ENCODE peak calls at places on chromosomes 7 and 10, in eight cellular contexts. J, G, P, W, H, F, B and V are unnamed samples. For H3K9me3, the result is how much of the 10 kb centered on the place peaks cover.

GRCh38 chr7:123538897-123539296 is 4.5 kb upstream of the IQUB start:
- DNase-seq in B (no peak), W (no peak), F (no peak), H (peak), G (no peak), P (no peak), J (no peak), V (no peak)

GRCh38 chr7:23469150-23469960 is 936 bp downstream of the IGF2BP3 start:
- DNase-seq in P (no peak), W (no peak), B (no peak), F (no peak), G (peak), H (no peak), J (peak), V (no peak)

GRCh38 chr7:139675127-139676110 is 102.4 kb downstream of the HIPK2 start:
- DNase-seq in P (no peak), F (no peak), G (peak), W (no peak), J (no peak), H (peak), B (no peak), V (no peak)

GRCh38 chr7:29106128-29106988 is 40.0 kb downstream of the CPVL start:
- DNase-seq in B (peak), P (no peak), J (peak), F (no peak), G (peak), W (no peak), H (peak), V (no peak)

GRCh38 chr7:92636018-92636560 is 45.9 kb upstream of the FAM133B start:
- DNase-seq in B (no peak), F (no peak), J (no peak), P (no peak), W (no peak), H (peak), G (no peak), V (no peak)

GRCh38 chr10:89438525-89438924 is 24.2 kb downstream of the IFIT5 start:
- DNase-seq in H (peak), P (no peak), F (no peak), J (no peak), B (no peak), W (no peak), G (no peak), V (no peak)

GRCh38 chr7:79096361-79096805 is 357.1 kb downstream of the MAGI2 start:
- DNase-seq in H (peak), G (no peak), P (no peak), F (no peak), B (no peak), W (no peak), J (no peak), V (no peak)

GRCh38 chr10:125091891-125092290 is 68.5 kb downstream of the CTBP2 start:
- DNase-seq in J (no peak), H (no peak), G (no peak), F (no peak), B (no peak), W (no peak), P (no peak), V (no peak)

GRCh38 chr10:133272301-133272963 is 4.2 kb downstream of the ADAM8 start:
- DNase-seq in B (no peak), J (no peak), W (no peak), H (no peak), G (no peak), P (no peak), F (no peak), V (no peak)

GRCh38 chr10:126736737-126737136 is 66.2 kb upstream of the C10orf90 start:
- DNase-seq in P (no peak), G (no peak), W (no peak), H (no peak), B (no peak), F (no peak), J (peak), V (no peak)

GRCh38 chr10:11685787-11686218 is 56.4 kb upstream of the ECHDC3 start:
- DNase-seq in F (no peak), J (peak), W (peak), P (peak), B (no peak), G (peak), H (peak), V (peak)

GRCh38 chr10:58137813-58138212 is 129.9 kb downstream of the IPMK start:
- DNase-seq in G (no peak), F (no peak), P (no peak), H (no peak), J (no peak), W (no peak), B (no peak), V (no peak)

GRCh38 chr10:51389415-51390342 is 309.7 kb downstream of the CSTF2T start:
- DNase-seq in P (no peak), W (peak), F (no peak), B (peak), J (peak), G (peak), H (peak), V (no peak)

GRCh38 chr7:123665896-123666295 is 10.2 kb downstream of the LMOD2 start:
- DNase-seq in B (no peak), W (no peak), P (no peak), J (no peak), G (peak), H (no peak), F (no peak), V (no peak)

DNA sequence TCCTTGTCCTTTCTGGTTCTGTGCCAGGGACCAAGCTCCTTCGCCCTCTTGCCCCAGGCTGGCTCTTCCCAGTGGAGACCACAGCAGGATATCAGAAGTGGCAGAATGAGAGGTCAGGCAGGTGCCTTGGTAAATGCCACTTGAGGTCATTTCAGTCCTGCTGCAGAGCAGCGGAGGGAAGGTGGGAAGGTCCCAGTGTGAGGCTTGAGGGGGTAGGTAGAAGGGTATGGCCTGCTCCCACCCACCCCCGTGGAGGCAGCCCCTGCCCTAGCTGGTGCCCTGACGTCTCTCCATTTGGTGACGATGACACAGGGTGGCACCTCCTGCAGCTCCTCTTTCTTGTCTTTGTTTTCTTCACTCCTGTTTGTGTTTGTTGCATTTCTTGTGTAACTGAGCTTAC is 538.8 kb downstream of the TCERG1L start:
- DNase-seq in B (no peak), P (peak), H (no peak), J (no peak), G (no peak), W (no peak), F (no peak), V (no peak)
- H3K27ac ChIP-seq in B (no peak), P (no peak), H (no peak), J (no peak), G (no peak), W (no peak), F (no peak), V (no peak)

DNA sequence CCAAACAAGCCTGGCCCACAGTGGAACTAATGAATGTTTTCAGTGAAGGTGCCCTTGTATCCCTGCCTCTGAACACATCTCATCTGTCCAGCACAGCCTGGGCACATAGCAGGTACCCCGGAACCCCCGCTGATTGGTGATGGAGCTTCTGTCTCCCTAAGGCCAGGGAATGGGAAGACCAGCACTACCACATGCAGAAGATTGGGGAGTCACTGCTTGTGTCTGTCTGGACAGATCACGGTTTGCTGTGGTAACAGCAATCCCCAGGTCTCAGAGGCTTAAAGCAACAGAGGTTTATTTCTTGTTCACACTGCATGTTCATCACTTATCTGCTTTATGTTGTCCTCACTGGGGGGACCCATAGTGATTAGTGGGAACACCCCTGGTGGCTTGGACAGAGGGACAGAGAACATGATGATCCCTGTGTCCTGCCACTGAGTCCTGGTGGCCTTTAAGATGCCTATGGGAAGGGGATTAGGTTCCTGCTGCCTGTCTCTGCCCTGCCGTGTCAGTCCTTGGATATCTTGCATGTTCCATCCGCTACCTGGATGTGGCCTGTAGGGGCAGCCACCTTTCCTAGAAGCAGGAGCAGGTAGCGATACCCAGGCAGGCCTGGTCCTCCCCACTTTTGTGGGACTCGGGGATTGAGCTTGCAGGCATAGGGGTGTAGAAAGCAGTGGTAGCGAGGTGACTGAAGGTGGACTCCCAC is 3.6 kb downstream of the TSPAN14 start:
- DNase-seq in H (no peak), G (peak), B (peak), P (no peak), F (no peak), W (no peak), J (no peak), V (no peak)
- TF ChIP-seq CTCF in H (no peak), G (peak), B (peak), P (no peak), F (no peak), W (no peak), J (no peak), V (no peak)

DNA sequence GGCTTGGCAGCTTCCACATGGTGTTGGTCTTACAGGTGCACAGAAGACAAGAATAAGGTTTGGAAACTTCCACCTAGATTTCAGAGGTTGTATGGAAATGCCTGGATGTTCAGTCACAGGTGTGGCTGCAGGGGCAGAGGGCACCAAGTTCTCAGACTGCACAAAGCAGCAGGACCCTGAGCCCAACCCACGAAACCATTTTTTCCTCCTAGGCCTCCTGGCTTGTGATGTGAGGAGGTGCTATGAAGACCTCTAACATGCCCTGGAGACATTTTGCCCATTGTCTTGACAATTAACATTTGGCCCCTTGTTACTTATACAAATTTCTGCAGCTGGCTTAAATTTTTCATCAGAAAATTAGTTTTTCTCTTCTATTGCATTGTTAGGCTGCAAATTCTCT is 107.7 kb upstream of the DIP2C start:
- DNase-seq in H (no peak), G (no peak), P (no peak), W (no peak), F (no peak), B (no peak), J (no peak), V (no peak)
- H3K9me3 ChIP-seq in H (under half), G (under half), P (under half), W (under half), F (under half), B (under half), J (under half), V (under half)

DNA sequence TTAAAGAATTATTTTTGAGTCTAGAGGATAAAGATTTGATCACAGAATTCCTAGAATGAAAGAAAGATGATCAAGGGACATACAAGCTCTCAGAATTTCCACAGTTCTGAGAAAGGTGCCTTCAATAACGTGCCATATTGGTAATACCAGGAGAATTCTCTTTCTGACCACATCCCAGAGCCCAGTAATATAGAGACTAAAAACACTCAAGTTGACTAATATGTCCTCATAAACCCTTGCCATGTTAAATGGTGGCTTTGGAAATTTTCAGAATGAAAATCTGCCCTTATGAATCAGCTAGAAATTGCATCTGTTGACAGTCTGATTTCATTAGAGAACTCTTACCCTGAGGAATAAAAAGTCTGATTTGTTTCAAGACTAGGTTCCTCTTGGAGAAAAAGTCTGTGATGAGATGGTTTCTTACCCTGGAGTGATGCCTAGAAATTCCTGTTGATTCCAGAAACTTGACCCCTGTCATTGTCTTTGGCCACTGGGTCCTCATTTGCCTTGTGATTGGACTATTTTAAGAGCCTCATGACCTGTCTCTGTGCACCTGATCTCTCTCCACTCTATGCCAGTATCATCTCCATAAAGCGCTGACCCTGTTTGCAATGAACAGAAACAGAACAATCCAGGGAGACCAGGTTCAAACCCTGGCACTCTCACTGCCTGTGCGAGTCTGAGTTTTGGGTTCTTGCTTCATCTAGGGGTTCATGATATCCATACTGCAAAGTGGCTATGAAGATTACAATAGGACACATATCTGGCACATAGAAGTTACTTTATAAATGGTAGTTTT is 3.3 kb downstream of the IL2RA start:
- DNase-seq in G (no peak), P (no peak), H (no peak), F (no peak), B (no peak), J (no peak), W (no peak), V (no peak)
- H3K27ac ChIP-seq in G (no peak), P (no peak), H (no peak), F (no peak), B (no peak), J (no peak), W (no peak), V (no peak)

GRCh38 chr7:76358053-76358477 is 726 bp downstream of the YWHAG start:
- DNase-seq in F (no peak), W (peak), P (peak), J (peak), H (peak), B (no peak), G (peak), V (peak)
- TF ChIP-seq CTCF in F (no peak), W (no peak), P (no peak), J (no peak), H (no peak), B (no peak), G (no peak), V (no peak)

GRCh38 chr7:55969391-55969790 is 5.0 kb downstream of the NIPSNAP2 start:
- DNase-seq in G (no peak), H (no peak), W (no peak), F (no peak), J (no peak), B (no peak), P (no peak), V (no peak)
- H3K9me3 ChIP-seq in G (under half), H (under half), W (under half), F (under half), J (under half), B (under half), P (under half), V (under half)

GRCh38 chr10:3852147-3852904 is 67.3 kb upstream of the KLF6 start:
- DNase-seq in J (peak), H (peak), G (peak), W (peak), P (peak), F (peak), B (no peak), V (peak)

GRCh38 chr10:3856593-3856992 is 71.6 kb upstream of the KLF6 start:
- DNase-seq in P (no peak), J (no peak), B (no peak), G (no peak), H (no peak), F (no peak), W (no peak), V (no peak)

GRCh38 chr10:3850999-3851937 is 66.3 kb upstream of the KLF6 start:
- DNase-seq in W (no peak), G (no peak), H (peak), P (no peak), F (peak), B (no peak), J (peak), V (no peak)

GRCh38 chr10:3853547-3853989 is 68.6 kb upstream of the KLF6 start:
- DNase-seq in H (no peak), W (no peak), P (no peak), F (no peak), B (no peak), G (peak), J (peak), V (peak)

DNA sequence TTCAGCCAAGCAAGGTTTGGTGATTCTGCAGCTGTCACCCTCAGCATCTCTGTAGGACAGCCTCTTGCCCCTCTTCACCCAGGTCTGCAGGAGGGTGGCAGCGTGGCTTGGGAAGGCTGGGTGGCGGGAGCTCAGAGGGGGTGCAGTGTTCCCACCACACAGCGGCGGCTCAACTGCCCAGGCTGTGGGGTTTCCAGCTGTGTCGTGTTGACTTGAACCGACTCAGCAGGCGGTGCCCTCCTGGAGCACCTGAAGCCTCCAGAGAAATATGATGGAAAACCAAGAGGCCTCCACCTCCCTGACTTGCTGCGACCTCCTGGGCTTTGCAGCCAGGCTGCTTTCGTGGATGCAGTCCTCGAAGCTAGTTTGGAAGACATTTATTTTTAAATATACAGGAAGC is 68.0 kb upstream of the KLF6 start:
- DNase-seq in B (no peak), J (no peak), P (no peak), G (peak), W (no peak), F (no peak), H (no peak), V (no peak)
- H3K27ac ChIP-seq in B (no peak), J (peak), P (peak), G (peak), W (peak), F (peak), H (peak), V (peak)

GRCh38 chr10:93702278-93703001 is at the start of gene FRA10AC1:
- DNase-seq in W (peak), H (peak), J (peak), P (peak), B (peak), G (peak), F (peak), V (peak)
- TF ChIP-seq CTCF in W (peak), H (peak), J (peak), P (peak), B (peak), G (peak), F (peak), V (peak)

DNA sequence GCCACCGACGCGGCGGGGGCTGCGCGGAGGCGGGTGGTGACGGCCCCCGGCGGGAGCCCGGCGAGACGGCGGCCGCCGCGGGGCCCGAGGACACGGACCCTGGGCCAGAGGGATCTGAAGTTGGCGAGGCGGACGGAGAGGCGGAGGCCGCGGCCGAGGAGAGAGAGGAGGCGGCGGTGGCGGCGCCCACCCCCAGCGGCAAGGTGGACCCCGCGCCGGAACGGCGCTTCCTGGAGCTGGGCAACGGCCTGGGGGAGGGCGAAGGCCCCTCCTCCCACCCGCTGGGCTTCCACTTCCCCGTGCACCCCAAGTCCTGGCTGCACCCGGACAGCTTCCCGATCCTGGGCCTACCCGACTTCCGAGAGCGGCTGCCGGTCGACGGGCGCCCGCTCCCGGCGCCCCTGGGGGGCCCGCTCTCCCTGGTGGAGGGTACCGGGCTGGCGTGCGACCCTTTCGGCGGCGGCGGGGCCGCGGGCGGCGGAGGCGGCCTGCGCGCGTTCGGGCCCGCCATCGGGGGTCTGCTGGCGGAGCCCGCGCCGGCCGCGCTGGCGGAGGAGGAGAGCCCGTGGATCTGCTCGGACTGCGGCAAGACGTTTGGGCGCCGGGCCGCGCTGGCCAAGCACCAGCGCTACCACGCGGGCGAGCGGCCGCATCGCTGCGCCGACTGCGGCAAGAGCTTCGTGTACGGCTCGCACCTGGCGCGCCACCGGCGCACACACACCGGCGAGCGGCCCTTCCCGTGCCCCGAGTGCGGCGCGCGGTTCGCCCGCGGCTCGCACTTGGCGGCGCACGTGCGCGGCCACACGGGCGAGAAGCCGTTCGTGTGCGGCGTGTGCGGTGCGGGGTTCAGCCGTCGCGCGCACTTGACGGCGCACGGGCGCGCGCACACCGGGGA is 16.2 kb downstream of the ZNF316 start:
- DNase-seq in F (no peak), B (no peak), W (no peak), H (no peak), G (no peak), P (peak), J (no peak), V (no peak)
- H3K9me3 ChIP-seq in F (under half), B (under half), W (under half), H (under half), G (under half), P (under half), J (under half), V (under half)